ENCODE peak calls at places on chromosomes 4 and X, in six cellular contexts. One of them, this sample, is unnamed.

GRCh38 chr4:166989886-166990285 is 244.4 kb downstream of the SPOCK3 start:
- DNase-seq in substantia nigra: no peak
- DNase-seq in H9: no peak
- DNase-seq in glutamatergic neuron: no peak
- DNase-seq in fibroblast of pulmonary artery: no peak
- DNase-seq in foreskin fibroblast: no peak
- DNase-seq in this sample: no peak

GRCh38 chr4:123406862-123407261 is 10.3 kb downstream of the SPRY1 start:
- DNase-seq in fibroblast of pulmonary artery: no peak
- DNase-seq in H9: no peak
- DNase-seq in substantia nigra: no peak
- DNase-seq in foreskin fibroblast: no peak
- DNase-seq in glutamatergic neuron: peak
- DNase-seq in this sample: no peak

GRCh38 chr4:156377036-156377700 is 423.5 kb upstream of the CTSO start:
- DNase-seq in H9: no peak
- DNase-seq in substantia nigra: no peak
- DNase-seq in glutamatergic neuron: no peak
- DNase-seq in foreskin fibroblast: peak
- DNase-seq in fibroblast of pulmonary artery: peak
- DNase-seq in this sample: no peak

GRCh38 chr4:155442267-155443105 is 65.7 kb upstream of the MAP9 start:
- DNase-seq in fibroblast of pulmonary artery: peak
- DNase-seq in H9: peak
- DNase-seq in foreskin fibroblast: peak
- DNase-seq in glutamatergic neuron: peak
- DNase-seq in substantia nigra: peak
- DNase-seq in this sample: peak

GRCh38 chr4:172096771-172097170 is 283.6 kb downstream of the GALNTL6 start:
- DNase-seq in fibroblast of pulmonary artery: peak
- DNase-seq in substantia nigra: no peak
- DNase-seq in glutamatergic neuron: no peak
- DNase-seq in foreskin fibroblast: no peak
- DNase-seq in H9: no peak
- DNase-seq in this sample: no peak

GRCh38 chr4:171851295-171851694 is 38.1 kb downstream of the GALNTL6 start:
- DNase-seq in H9: no peak
- DNase-seq in fibroblast of pulmonary artery: no peak
- DNase-seq in foreskin fibroblast: no peak
- DNase-seq in substantia nigra: no peak
- DNase-seq in glutamatergic neuron: no peak
- DNase-seq in this sample: no peak

GRCh38 chr4:2256781-2257191 is 5.1 kb downstream of the MXD4 start:
- DNase-seq in H9: no peak
- DNase-seq in substantia nigra: peak
- DNase-seq in foreskin fibroblast: peak
- DNase-seq in fibroblast of pulmonary artery: peak
- DNase-seq in glutamatergic neuron: no peak
- DNase-seq in this sample: peak

GRCh38 chrX:11381464-11381863 is 88.3 kb downstream of the AMELX start:
- DNase-seq in fibroblast of pulmonary artery: peak
- DNase-seq in H9: peak
- DNase-seq in foreskin fibroblast: peak
- DNase-seq in glutamatergic neuron: no peak
- DNase-seq in substantia nigra: peak
- DNase-seq in this sample: peak

This sample was measured in midbrain.